ENCODE peak calls at places on chromosomes 13 and 19, in five cellular contexts. V is cardiac fibroblast, Q is suprapubic skin, R is stomach, G is AG09319. I is an unnamed sample.

GRCh38 chr19:54560881-54561385 is 12.7 kb upstream of the LILRA2 start:
- DNase-seq in R (no peak), V (no peak), G (no peak), Q (no peak), I (no peak)

GRCh38 chr13:21542563-21542962 is 61.4 kb downstream of the MICU2 start:
- DNase-seq in G (no peak), Q (no peak), R (no peak), V (no peak), I (no peak)

GRCh38 chr13:28185256-28185655 is 46.9 kb downstream of the PAN3 start:
- DNase-seq in G (no peak), Q (no peak), R (no peak), V (peak), I (no peak)

GRCh38 chr13:73171926-73172325 is 113.1 kb downstream of the KLF5 start:
- DNase-seq in R (no peak), V (peak), G (no peak), Q (no peak), I (no peak)

GRCh38 chr13:74794582-74794981 is 660.4 kb upstream of the KLF12 start:
- DNase-seq in G (no peak), Q (no peak), V (no peak), R (no peak), I (no peak)

GRCh38 chr13:65026505-65026904 is 2203.6 kb downstream of the PCDH9 start:
- DNase-seq in V (no peak), R (no peak), Q (no peak), G (no peak), I (no peak)

GRCh38 chr19:32819415-32820400 is 49.9 kb downstream of the SLC7A9 start:
- DNase-seq in V (no peak), G (no peak), Q (no peak), R (no peak), I (no peak)

GRCh38 chr19:690203-690602 is 5.0 kb downstream of the PRSS57 start:
- DNase-seq in G (no peak), V (no peak), R (no peak), Q (no peak), I (no peak)

GRCh38 chr19:44753932-44754742 is 5.6 kb downstream of the BCL3 start:
- DNase-seq in G (peak), V (peak), R (peak), Q (peak), I (peak)

DNA sequence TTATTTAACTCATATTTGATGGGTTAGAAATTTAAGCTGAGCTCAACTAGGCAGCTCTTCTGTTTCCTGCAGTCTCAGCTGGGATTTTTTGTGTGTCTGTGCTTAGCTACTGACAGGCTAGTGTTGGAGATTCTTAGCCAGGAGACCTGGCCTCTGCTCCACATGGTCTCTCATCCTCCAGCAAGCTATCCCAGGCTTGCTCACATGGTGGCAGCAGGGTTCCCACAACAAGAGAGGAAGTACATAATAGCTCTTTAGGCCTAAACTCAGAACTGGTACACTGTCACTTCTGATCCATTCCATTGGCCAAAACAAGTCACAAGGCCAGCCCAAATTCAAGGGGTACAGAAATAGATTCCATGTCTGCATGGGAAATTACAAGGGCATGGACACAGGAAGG is 406.2 kb downstream of the SUCLA2 start:
- DNase-seq in G (no peak), V (peak), Q (no peak), R (no peak), I (no peak)
- TF ChIP-seq CTCF in G (no peak), V (no peak), Q (no peak), R (no peak), I (no peak)

GRCh38 chr19:6218497-6219146 is 61.2 kb downstream of the MLLT1 start:
- DNase-seq in V (peak), Q (peak), R (peak), G (peak), I (peak)
- TF ChIP-seq CTCF in V (peak), Q (peak), R (peak), G (peak), I (peak)

DNA sequence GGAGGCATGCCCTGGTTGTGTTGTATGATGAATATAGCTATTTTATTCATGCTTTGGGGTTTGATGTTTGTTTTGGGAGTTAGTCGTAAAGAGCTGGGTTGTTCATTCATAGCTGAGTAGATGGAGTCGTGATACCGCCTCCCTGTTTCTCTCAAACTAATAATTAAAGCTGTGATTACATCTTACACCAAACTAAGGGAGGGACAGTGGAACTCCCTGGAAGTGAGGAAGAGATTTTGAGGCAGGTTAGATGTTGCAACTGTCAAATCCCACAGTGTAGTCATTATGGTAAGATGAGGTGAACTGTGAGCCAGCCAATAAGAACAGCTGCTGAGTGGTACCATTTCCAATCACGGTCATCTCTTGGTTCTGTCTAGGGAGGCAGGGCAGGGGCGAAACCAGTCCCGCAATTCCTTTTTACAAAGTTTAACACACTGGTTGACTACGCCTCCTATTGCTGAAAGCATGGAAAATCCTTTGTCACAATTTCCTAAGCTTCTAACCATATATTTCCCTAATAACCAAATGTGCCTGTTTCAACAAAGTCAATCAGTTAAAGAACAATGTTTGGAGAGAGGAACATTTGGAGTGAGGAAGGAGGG is 207.6 kb upstream of the SERP2 start:
- DNase-seq in V (no peak), R (no peak), G (no peak), Q (no peak), I (no peak)
- TF ChIP-seq CTCF in V (no peak), R (no peak), G (no peak), Q (no peak), I (no peak)

GRCh38 chr13:42354246-42355117 is 82.5 kb downstream of the AKAP11 start:
- DNase-seq in V (peak), Q (no peak), G (no peak), R (no peak), I (no peak)
- TF ChIP-seq CTCF in V (peak), Q (no peak), G (no peak), R (no peak), I (no peak)